ENCODE peak calls at places on chromosomes 6 and 20, in seven cellular contexts. A is Peyer's patch; G is nucleus accumbens; Z is progenitor cell of endocrine pancreas; D is glutamatergic neuron; L is fibroblast of lung; Q is stimulated activated CD8-positive, alpha-beta memory T cell treated with anti-CD3 and anti-CD28 coated beads, Interleukin-4, amount 100 ng/mL, for 48 hours. V is an unnamed sample.

GRCh38 chr6:113969888-113970807 is 800 bp downstream of the HDAC2 start:
- DNase-seq in A (peak), G (no peak), Z (peak), D (peak), L (peak), Q (peak), V (peak)

GRCh38 chr6:41439524-41440418 is 104.4 kb downstream of the NCR2 start:
- DNase-seq in A (no peak), G (no peak), Z (no peak), D (no peak), L (no peak), Q (no peak), V (no peak)

GRCh38 chr20:24765316-24766142 is 183.5 kb upstream of the CST7 start:
- DNase-seq in A (peak), G (no peak), Z (no peak), D (no peak), L (no peak), Q (peak), V (peak)

GRCh38 chr6:119148825-119149525 is 70.5 kb upstream of the FAM184A start:
- DNase-seq in A (no peak), G (no peak), Z (no peak), D (no peak), L (peak), Q (no peak), V (no peak)

GRCh38 chr6:14732845-14733757 is 512.8 kb upstream of the JARID2 start:
- DNase-seq in A (no peak), G (peak), Z (no peak), D (no peak), L (peak), Q (peak), V (peak)

GRCh38 chr6:92979281-92979680 is 440.1 kb downstream of the EPHA7 start:
- DNase-seq in A (no peak), G (no peak), Z (no peak), D (no peak), L (peak), Q (no peak), V (no peak)

GRCh38 chr20:36572701-36573102 is 695 bp upstream of the TGIF2 start:
- DNase-seq in A (peak), G (no peak), Z (peak), D (no peak), L (peak), Q (peak), V (no peak)

GRCh38 chr20:5621305-5621704 is 128.9 kb upstream of the SHLD1 start:
- DNase-seq in A (no peak), G (peak), Z (no peak), D (no peak), L (peak), Q (no peak), V (peak)

GRCh38 chr6:38806833-38807232 is 91.7 kb downstream of the DNAH8 start:
- DNase-seq in A (no peak), G (no peak), Z (no peak), D (no peak), L (no peak), Q (no peak), V (no peak)

GRCh38 chr20:63350597-63351379 is 10.4 kb downstream of the CHRNA4 start:
- DNase-seq in A (no peak), G (no peak), Z (no peak), D (no peak), L (no peak), Q (no peak), V (no peak)

GRCh38 chr20:50682065-50682464 is 9.3 kb downstream of the RIPOR3 start:
- DNase-seq in A (no peak), G (no peak), Z (no peak), D (no peak), L (no peak), Q (no peak), V (no peak)

GRCh38 chr6:33205172-33206026 is 944 bp downstream of the HSD17B8 start:
- DNase-seq in A (no peak), G (no peak), Z (no peak), D (no peak), L (peak), Q (peak), V (no peak)

GRCh38 chr6:90139272-90139817 is 157.3 kb downstream of the BACH2 start:
- DNase-seq in A (no peak), G (no peak), Z (no peak), D (no peak), L (no peak), Q (no peak), V (no peak)

GRCh38 chr20:40769677-40770285 is 80.7 kb upstream of the MAFB start:
- DNase-seq in A (no peak), G (no peak), Z (no peak), D (no peak), L (no peak), Q (no peak), V (no peak)

GRCh38 chr6:155185544-155185943 is 78.3 kb upstream of the CLDN20 start:
- DNase-seq in A (no peak), G (no peak), Z (no peak), D (no peak), L (peak), Q (peak), V (no peak)

GRCh38 chr6:14887986-14888574 is 357.8 kb upstream of the JARID2 start:
- DNase-seq in A (no peak), G (no peak), Z (no peak), D (no peak), L (no peak), Q (no peak), V (no peak)

V was measured in head of caudate nucleus.